ENCODE peak calls at places on chromosomes 16 and 17, in nine cellular contexts. C, W, K, B, Z, F, O, D and P are unnamed samples.

GRCh38 chr16:57679768-57680167 is 11.7 kb downstream of the ADGRG3 start:
- DNase-seq in C (no peak), W (no peak), K (no peak), B (no peak), Z (no peak), F (no peak), O (no peak), D (no peak), P (no peak)

GRCh38 chr16:69187891-69188451 is 1.0 kb downstream of the SNTB2 start:
- DNase-seq in C (peak; percentile 61), W (peak; percentile 48), K (peak; percentile 31), B (peak; percentile 58), Z (no peak), F (peak; percentile 45), O (peak; percentile 47), D (no peak), P (no peak)

GRCh38 chr17:2337811-2338657 is 733 bp downstream of the SGSM2 start:
- DNase-seq in C (peak; percentile 77), W (no peak), K (peak; percentile 42), B (peak; percentile 80), Z (no peak), F (peak; percentile 64), O (peak; percentile 76), D (peak; percentile 44), P (peak; percentile 34)

GRCh38 chr16:57670206-57670605 is 2.1 kb downstream of the ADGRG3 start:
- DNase-seq in C (no peak), W (no peak), K (no peak), B (no peak), Z (no peak), F (no peak), O (no peak), D (no peak), P (no peak)

GRCh38 chr16:17224859-17225258 is 245.9 kb downstream of the XYLT1 start:
- DNase-seq in C (no peak), W (peak; percentile 84), K (no peak), B (peak; percentile 73), Z (no peak), F (no peak), O (peak; percentile 66), D (peak; percentile 82), P (no peak)

GRCh38 chr17:64387545-64388171 is 3.0 kb downstream of the PECAM1 start:
- DNase-seq in C (no peak), W (no peak), K (no peak), B (no peak), Z (no peak), F (no peak), O (no peak), D (no peak), P (no peak)

GRCh38 chr16:68234188-68235104 is 1.5 kb downstream of the ESRP2 start:
- DNase-seq in C (no peak), W (no peak), K (no peak), B (peak; percentile 100), Z (no peak), F (peak; percentile 71), O (peak; percentile 97), D (no peak), P (no peak)

GRCh38 chr17:4710693-4711634 is 532 bp downstream of the ARRB2 start:
- DNase-seq in C (no peak), W (no peak), K (no peak), B (peak; percentile 16), Z (no peak), F (no peak), O (peak; percentile 39), D (no peak), P (peak; percentile 40)

GRCh38 chr16:80317132-80318098 is 223.4 kb upstream of the DYNLRB2 start:
- DNase-seq in C (peak; percentile 1), W (no peak), K (no peak), B (no peak), Z (no peak), F (no peak), O (no peak), D (peak; percentile 20), P (no peak)

GRCh38 chr16:25109643-25110042 is 1.9 kb upstream of the LCMT1 start:
- DNase-seq in C (peak; percentile 29), W (peak; percentile 36), K (no peak), B (peak; percentile 30), Z (no peak), F (peak; percentile 92), O (peak; percentile 81), D (peak; percentile 98), P (no peak)

GRCh38 chr17:75707096-75707720 is 14.1 kb upstream of the ITGB4 start:
- DNase-seq in C (no peak), W (no peak), K (no peak), B (no peak), Z (no peak), F (peak; percentile 72), O (no peak), D (no peak), P (no peak)

GRCh38 chr16:4110065-4110464 is 6.2 kb downstream of the ADCY9 start:
- DNase-seq in C (no peak), W (no peak), K (no peak), B (no peak), Z (no peak), F (no peak), O (no peak), D (no peak), P (no peak)

GRCh38 chr16:81618187-81618586 is 160.9 kb upstream of the PLCG2 start:
- DNase-seq in C (no peak), W (no peak), K (no peak), B (no peak), Z (no peak), F (no peak), O (no peak), D (no peak), P (no peak)

GRCh38 chr17:45307290-45308015 is 9.4 kb downstream of the MAP3K14 start:
- DNase-seq in C (no peak), W (peak; percentile 77), K (no peak), B (peak; percentile 48), Z (no peak), F (peak; percentile 68), O (no peak), D (peak; percentile 90), P (no peak)

GRCh38 chr17:74744714-74745547 is 3.5 kb upstream of the NHERF1 start:
- DNase-seq in C (peak; percentile 73), W (peak; percentile 98), K (peak; percentile 76), B (peak; percentile 94), Z (peak; percentile 49), F (peak; percentile 75), O (peak; percentile 94), D (peak; percentile 47), P (peak; percentile 65)

GRCh38 chr17:69314246-69315030 is 12.5 kb downstream of the ABCA5 start:
- DNase-seq in C (no peak), W (no peak), K (peak; percentile 30), B (no peak), Z (no peak), F (no peak), O (no peak), D (no peak), P (no peak)

GRCh38 chr17:35256629-35257028 is 13.8 kb downstream of the SLFN5 start:
- DNase-seq in C (no peak), W (no peak), K (no peak), B (peak; percentile 29), Z (no peak), F (no peak), O (no peak), D (no peak), P (no peak)
- H3K27ac ChIP-seq in C (no peak overlapping the region), W (peak overlapping the region; percentile 53), K (no peak overlapping the region), B (peak overlapping the region; percentile 60), Z (peak overlapping the region; percentile 48), F (no peak overlapping the region), O (peak overlapping the region; percentile 15), D (no peak overlapping the region), P (no peak overlapping the region)

GRCh38 chr17:51118330-51119195 is 2.1 kb downstream of the SPAG9 start:
- DNase-seq in C (no peak), W (peak; percentile 30), K (no peak), B (peak; percentile 96), Z (no peak), F (no peak), O (peak; percentile 81), D (no peak), P (no peak)

GRCh38 chr17:51120739-51121619 is at the start of gene SPAG9:
- DNase-seq in C (peak; percentile 99), W (peak; percentile 94), K (peak; percentile 92), B (peak; percentile 96), Z (peak; percentile 68), F (peak; percentile 97), O (peak; percentile 96), D (peak; percentile 94), P (peak; percentile 85)

GRCh38 chr17:51120357-51120738 is 320 bp downstream of the SPAG9 start:
- DNase-seq in C (no peak), W (peak; percentile 25), K (no peak), B (peak; percentile 60), Z (no peak), F (peak; percentile 52), O (peak; percentile 60), D (peak; percentile 14), P (peak; percentile 35)

GRCh38 chr17:51121620-51122472 is 1.2 kb upstream of the SPAG9 start:
- DNase-seq in C (peak; percentile 93), W (peak; percentile 86), K (peak; percentile 51), B (peak; percentile 94), Z (no peak), F (peak; percentile 94), O (peak; percentile 93), D (peak; percentile 94), P (peak; percentile 64)

DNA sequence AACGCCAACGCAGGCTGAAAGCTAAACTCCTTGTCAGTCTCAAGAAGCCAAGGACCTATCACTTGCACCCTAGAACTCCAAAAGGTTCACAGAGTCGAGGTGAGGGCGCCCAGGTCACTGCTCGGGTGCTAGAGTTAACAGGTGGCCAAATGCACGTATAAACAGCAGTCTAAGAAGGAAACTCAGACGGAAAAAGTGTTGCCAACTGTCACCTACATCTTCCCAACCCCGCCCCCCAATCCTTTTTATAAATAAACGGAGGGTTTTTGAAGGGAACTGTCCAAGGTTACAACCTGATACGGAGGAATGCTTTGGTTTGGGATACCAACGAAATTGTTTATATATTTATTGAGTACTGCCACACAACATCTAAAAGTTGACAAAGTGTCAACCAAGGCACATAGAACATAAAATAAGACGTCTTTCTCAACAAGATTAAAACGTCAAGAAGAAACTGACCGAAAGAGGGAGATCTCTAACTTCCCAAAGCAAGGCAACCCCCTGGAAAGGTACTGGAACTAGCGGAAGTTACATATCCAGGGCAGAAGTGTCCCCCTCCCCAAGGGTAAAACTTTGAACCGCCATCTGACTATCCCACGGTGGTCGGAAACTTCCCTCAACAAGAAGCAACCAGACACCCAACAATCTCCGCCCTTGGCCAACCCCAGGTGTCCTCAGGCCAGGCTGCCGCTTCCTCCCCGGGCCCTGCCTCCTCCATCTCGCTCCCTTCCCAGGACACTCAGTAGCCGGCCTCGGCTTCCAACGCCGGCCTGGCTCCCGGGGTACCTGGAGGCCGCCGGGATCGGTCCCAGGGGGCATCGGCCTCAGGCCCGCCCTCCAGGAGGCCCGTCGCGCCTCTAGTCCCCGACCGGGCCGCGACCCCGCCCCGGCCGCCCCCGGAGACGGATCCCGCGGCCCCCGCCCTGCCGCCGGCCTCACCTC is 982 bp downstream of the SPAG9 start:
- DNase-seq in C (peak; percentile 71), W (peak; percentile 32), K (peak; percentile 37), B (peak; percentile 65), Z (no peak), F (peak; percentile 36), O (peak; percentile 54), D (peak; percentile 46), P (no peak)
- H3K27ac ChIP-seq in C (peak overlapping the region; percentile 94), W (peak overlapping the region; percentile 99), K (peak overlapping the region; percentile 64), B (peak overlapping the region; percentile 98), Z (peak overlapping the region; percentile 100), F (peak overlapping the region; percentile 93), O (peak overlapping the region; percentile 99), D (peak overlapping the region; percentile 77), P (peak overlapping the region; percentile 92)

GRCh38 chr17:61495161-61495857 is 43.1 kb downstream of the TBX4 start:
- DNase-seq in C (peak; percentile 9), W (no peak), K (no peak), B (no peak), Z (no peak), F (peak; percentile 57), O (no peak), D (peak; percentile 33), P (no peak)
- H3K27ac ChIP-seq in C (no peak overlapping the region), W (no peak overlapping the region), K (no peak overlapping the region), B (no peak overlapping the region), Z (no peak overlapping the region), F (no peak overlapping the region), O (no peak overlapping the region), D (no peak overlapping the region), P (no peak overlapping the region)

GRCh38 chr17:42891539-42892152 is 9.0 kb upstream of the G6PC1 start:
- DNase-seq in C (no peak), W (peak; percentile 33), K (no peak), B (peak; percentile 50), Z (no peak), F (no peak), O (peak; percentile 38), D (peak; percentile 33), P (no peak)
- H3K27ac ChIP-seq in C (no peak overlapping the region), W (peak overlapping the region; percentile 70), K (no peak overlapping the region), B (peak overlapping the region; percentile 39), Z (peak overlapping the region; percentile 85), F (no peak overlapping the region), O (peak overlapping the region; percentile 57), D (no peak overlapping the region), P (no peak overlapping the region)